ENCODE peak calls at places on chromosomes 7 and 10, in ten cellular contexts. Y is heart left ventricle; M is spleen; W is naive thymus-derived CD4-positive, alpha-beta T cell; O is ovary; I is OCI-LY7; T is lower lobe of right lung; X is PC-3; U is A549; S is GM23338. E is an unnamed sample.

GRCh38 chr7:149330914-149331567 is 69.0 kb downstream of the ZNF783 start:
- DNase-seq in Y (no peak), M (no peak), W (no peak), O (no peak), I (no peak), T (no peak), X (peak; percentile 15), U (no peak), S (no peak), E (no peak)

GRCh38 chr10:132709471-132709951 is 76.4 kb downstream of the NKX6-2 start:
- DNase-seq in Y (peak; percentile 28), M (peak; percentile 64), W (no peak), O (peak; percentile 13), I (no peak), T (peak; percentile 34), X (no peak), U (no peak), S (no peak), E (peak; percentile 52)

GRCh38 chr7:30032310-30033125 is 4.3 kb downstream of the PLEKHA8 start:
- DNase-seq in Y (no peak), M (no peak), W (no peak), O (no peak), I (peak; percentile 70), T (no peak), X (peak; percentile 38), U (no peak), S (no peak), E (no peak)

GRCh38 chr7:28955723-28956607 is 2.2 kb downstream of the TRIL start:
- DNase-seq in Y (peak; percentile 86), M (peak; percentile 90), W (peak; percentile 17), O (peak; percentile 74), I (no peak), T (peak; percentile 90), X (peak; percentile 80), U (peak; percentile 33), S (peak; percentile 90), E (peak; percentile 72)

GRCh38 chr7:129188372-129188891 is at the start of gene SMO:
- DNase-seq in Y (peak; percentile 41), M (peak; percentile 74), W (no peak), O (peak; percentile 80), I (no peak), T (no peak), X (peak; percentile 40), U (peak; percentile 53), S (peak; percentile 96), E (no peak)

GRCh38 chr10:4512557-4513286 is 313.3 kb upstream of the AKR1E2 start:
- DNase-seq in Y (peak; percentile 78), M (no peak), W (no peak), O (no peak), I (peak; percentile 4), T (peak; percentile 55), X (peak; percentile 54), U (peak; percentile 33), S (peak; percentile 62), E (no peak)

GRCh38 chr10:7423521-7423920 is 12.7 kb upstream of the SFMBT2 start:
- DNase-seq in Y (no peak), M (no peak), W (no peak), O (no peak), I (no peak), T (no peak), X (peak; percentile 47), U (no peak), S (peak; percentile 44), E (no peak)

GRCh38 chr10:97224483-97225435 is 39.0 kb upstream of the SLIT1 start:
- DNase-seq in Y (no peak), M (no peak), W (no peak), O (no peak), I (no peak), T (no peak), X (no peak), U (no peak), S (no peak), E (no peak)

GRCh38 chr10:98299341-98299740 is 31.3 kb upstream of the LOXL4 start:
- DNase-seq in Y (no peak), M (no peak), W (no peak), O (no peak), I (no peak), T (no peak), X (no peak), U (no peak), S (peak; percentile 74), E (no peak)

GRCh38 chr10:75403144-75404022 is 1.8 kb upstream of the ZNF503 start:
- DNase-seq in Y (peak; percentile 42), M (no peak), W (no peak), O (peak; percentile 77), I (no peak), T (peak; percentile 69), X (peak; percentile 65), U (peak; percentile 54), S (peak; percentile 78), E (no peak)

GRCh38 chr7:47035522-47035921 is 546.4 kb downstream of the TNS3 start:
- DNase-seq in Y (no peak), M (no peak), W (no peak), O (no peak), I (no peak), T (no peak), X (no peak), U (no peak), S (no peak), E (no peak)

GRCh38 chr10:24414597-24414996 is 205.7 kb downstream of the KIAA1217 start:
- DNase-seq in Y (no peak), M (no peak), W (no peak), O (no peak), I (no peak), T (no peak), X (no peak), U (no peak), S (no peak), E (no peak)
- H3K4me1 ChIP-seq in Y (peaks cover 34% of the 10 kb centered on the region), M (no peaks in the 10 kb centered on the region), W (no peaks in the 10 kb centered on the region), O (peaks cover 5% of the 10 kb centered on the region), I (no peaks in the 10 kb centered on the region), T (peaks cover 15% of the 10 kb centered on the region), X (no peaks in the 10 kb centered on the region), U (no peaks in the 10 kb centered on the region), S (peaks cover 4% of the 10 kb centered on the region), E (peaks cover 8% of the 10 kb centered on the region)

DNA sequence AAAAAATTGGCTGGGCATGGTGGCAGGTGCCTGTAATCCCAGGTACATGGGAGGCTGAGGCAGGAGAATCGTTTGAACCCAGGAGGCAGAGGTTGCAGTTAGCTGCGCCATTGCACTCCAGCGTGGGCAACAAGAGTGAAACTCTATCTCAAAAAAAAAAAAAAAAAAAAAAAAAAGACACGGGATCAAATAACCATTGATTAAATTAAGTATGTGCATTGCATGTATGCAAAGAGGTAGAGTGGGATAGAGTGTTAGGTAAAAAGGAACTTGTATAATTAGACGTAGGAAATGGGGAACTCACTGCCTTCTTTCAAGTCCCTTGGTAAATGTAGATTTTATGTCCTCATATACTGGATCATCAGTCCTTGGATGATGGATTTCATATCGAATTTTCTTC is 13.1 kb downstream of the VCL start:
- DNase-seq in Y (no peak), M (no peak), W (no peak), O (no peak), I (no peak), T (no peak), X (no peak), U (no peak), S (no peak), E (no peak)
- H3K4me1 ChIP-seq in Y (peaks cover 76% of the 10 kb centered on the region), M (peaks cover 14% of the 10 kb centered on the region), W (peaks cover 16% of the 10 kb centered on the region), O (peaks cover 12% of the 10 kb centered on the region), I (peaks cover 90% of the 10 kb centered on the region), T (peaks cover 59% of the 10 kb centered on the region), X (peaks cover 57% of the 10 kb centered on the region), U (peaks cover 67% of the 10 kb centered on the region), S (peaks cover 32% of the 10 kb centered on the region), E (peaks cover 27% of the 10 kb centered on the region)

GRCh38 chr7:55073051-55073511 is 54.3 kb downstream of the EGFR start:
- DNase-seq in Y (no peak), M (no peak), W (no peak), O (no peak), I (peak; percentile 48), T (no peak), X (peak; percentile 32), U (no peak), S (no peak), E (no peak)
- H3K4me1 ChIP-seq in Y (peaks cover 42% of the 10 kb centered on the region), M (no peaks in the 10 kb centered on the region), W (no peaks in the 10 kb centered on the region), O (peaks cover 26% of the 10 kb centered on the region), I (peaks cover 16% of the 10 kb centered on the region), T (peaks cover 41% of the 10 kb centered on the region), X (peaks cover 38% of the 10 kb centered on the region), U (peaks cover 95% of the 10 kb centered on the region), S (no peaks in the 10 kb centered on the region), E (peaks cover 65% of the 10 kb centered on the region)

GRCh38 chr10:114228156-114228555 is 10.9 kb upstream of the VWA2 start:
- DNase-seq in Y (no peak), M (no peak), W (no peak), O (no peak), I (no peak), T (no peak), X (no peak), U (no peak), S (no peak), E (no peak)

GRCh38 chr10:114239117-114239993 is at the start of gene VWA2:
- DNase-seq in Y (peak; percentile 40), M (peak; percentile 82), W (no peak), O (no peak), I (peak; percentile 23), T (peak; percentile 76), X (no peak), U (peak; percentile 38), S (peak; percentile 77), E (no peak)

GRCh38 chr10:114232777-114233176 is 6.3 kb upstream of the VWA2 start:
- DNase-seq in Y (no peak), M (no peak), W (no peak), O (no peak), I (no peak), T (no peak), X (no peak), U (no peak), S (no peak), E (no peak)

GRCh38 chr10:114234132-114234531 is 4.9 kb upstream of the VWA2 start:
- DNase-seq in Y (no peak), M (no peak), W (no peak), O (no peak), I (no peak), T (no peak), X (no peak), U (no peak), S (no peak), E (no peak)

GRCh38 chr10:114233432-114233831 is 5.6 kb upstream of the VWA2 start:
- DNase-seq in Y (no peak), M (no peak), W (no peak), O (no peak), I (no peak), T (no peak), X (no peak), U (no peak), S (no peak), E (no peak)
- H3K4me1 ChIP-seq in Y (peaks cover 5% of the 10 kb centered on the region), M (no peaks in the 10 kb centered on the region), W (no peaks in the 10 kb centered on the region), O (no peaks in the 10 kb centered on the region), I (no peaks in the 10 kb centered on the region), T (peaks cover 1% of the 10 kb centered on the region), X (no peaks in the 10 kb centered on the region), U (no peaks in the 10 kb centered on the region), S (peaks cover under 1% of the 10 kb centered on the region), E (peaks cover under 1% of the 10 kb centered on the region)

DNA sequence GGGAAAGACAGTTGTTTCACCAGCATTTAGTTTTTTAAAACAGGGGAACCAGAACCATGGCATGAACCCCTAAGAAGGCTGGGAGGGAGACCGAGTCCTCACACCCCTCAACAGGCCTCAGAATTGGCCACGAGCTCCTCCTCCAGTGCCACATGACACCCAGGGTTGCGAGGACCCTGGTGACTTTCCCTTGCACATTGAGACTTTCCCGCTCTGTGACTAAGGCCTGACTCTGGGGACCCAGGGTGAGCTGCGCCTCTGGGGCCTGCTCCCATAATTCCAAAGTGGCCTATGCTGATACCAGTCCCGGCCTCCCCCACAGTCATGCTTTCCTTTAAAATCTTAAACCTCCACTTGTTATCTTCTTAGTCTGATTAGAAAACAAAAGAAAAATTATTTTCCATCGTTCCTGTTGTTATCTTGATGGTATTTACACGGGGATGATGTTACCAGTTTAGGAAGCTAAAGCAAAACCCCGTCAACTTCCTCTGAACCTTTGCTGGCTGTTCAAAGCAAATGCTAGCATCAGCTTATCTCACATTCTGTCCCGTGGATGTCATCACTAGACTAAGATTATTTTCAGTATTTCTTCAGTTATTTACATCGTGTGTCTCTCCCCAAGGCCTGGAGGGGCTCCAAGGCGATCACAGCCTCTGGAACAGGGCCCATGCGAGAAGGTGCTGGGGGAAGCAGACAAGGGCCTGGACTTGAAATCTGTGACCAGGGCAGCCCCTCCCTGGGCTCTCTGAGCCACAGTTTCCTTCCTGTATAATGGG is 42.1 kb downstream of the FAM53B start:
- DNase-seq in Y (peak; percentile 74), M (peak; percentile 68), W (no peak), O (peak; percentile 88), I (no peak), T (no peak), X (no peak), U (no peak), S (no peak), E (no peak)
- H3K4me1 ChIP-seq in Y (peaks cover 100% of the 10 kb centered on the region), M (peaks cover 97% of the 10 kb centered on the region), W (peaks cover 88% of the 10 kb centered on the region), O (peaks cover 75% of the 10 kb centered on the region), I (peaks cover 88% of the 10 kb centered on the region), T (peaks cover 98% of the 10 kb centered on the region), X (no peaks in the 10 kb centered on the region), U (no peaks in the 10 kb centered on the region), S (no peaks in the 10 kb centered on the region), E (no peaks in the 10 kb centered on the region)